ENCODE peak calls at places on chromosomes 6 and 20, in seven cellular contexts. Q, R, B, S, K, N and I are unnamed samples.
A peak's percentile ranks its signal among the peaks of the same experiment; 100 is the strongest.

GRCh38 chr6:34289137-34289536 is 40.3 kb upstream of the SMIM29 start:
- DNase-seq in Q (no peak), R (no peak), B (no peak), S (no peak), K (no peak), N (no peak), I (no peak)

GRCh38 chr6:33430991-33431879 is 11.4 kb downstream of the SYNGAP1 start:
- DNase-seq in Q (peak; percentile 45), R (peak; percentile 65), B (peak; percentile 46), S (peak; percentile 53), K (peak; percentile 64), N (no peak), I (no peak)

GRCh38 chr20:62451156-62451767 is 23.9 kb upstream of the RBBP8NL start:
- DNase-seq in Q (no peak), R (no peak), B (no peak), S (no peak), K (no peak), N (no peak), I (no peak)

GRCh38 chr6:907928-908327 is 215.0 kb upstream of the EXOC2 start:
- DNase-seq in Q (no peak), R (no peak), B (no peak), S (no peak), K (no peak), N (no peak), I (no peak)

GRCh38 chr6:33673847-33674246 is 37.7 kb downstream of the UQCC2 start:
- DNase-seq in Q (no peak), R (no peak), B (no peak), S (no peak), K (no peak), N (no peak), I (no peak)

GRCh38 chr6:75201901-75202672 is 3.8 kb downstream of the COL12A1 start:
- DNase-seq in Q (peak; percentile 53), R (peak; percentile 30), B (no peak), S (peak; percentile 46), K (peak; percentile 63), N (no peak), I (no peak)

GRCh38 chr6:140344149-140344913 is 969.9 kb upstream of the CITED2 start:
- DNase-seq in Q (peak; percentile 71), R (peak; percentile 67), B (peak; percentile 6), S (peak; percentile 70), K (peak; percentile 70), N (no peak), I (no peak)

GRCh38 chr20:3766832-3767433 is 620 bp downstream of the ADISSP start:
- DNase-seq in Q (no peak), R (no peak), B (no peak), S (no peak), K (peak; percentile 50), N (no peak), I (no peak)

GRCh38 chr6:101110814-101111213 is 229.7 kb upstream of the ASCC3 start:
- DNase-seq in Q (no peak), R (peak; percentile 2), B (no peak), S (no peak), K (peak; percentile 0), N (no peak), I (peak; percentile 80)

GRCh38 chr6:3778701-3779573 is 27.4 kb upstream of the PXDC1 start:
- DNase-seq in Q (no peak), R (no peak), B (no peak), S (no peak), K (no peak), N (no peak), I (no peak)

GRCh38 chr6:24419526-24419925 is 16.8 kb downstream of the MRS2 start:
- DNase-seq in Q (peak; percentile 51), R (peak; percentile 10), B (no peak), S (no peak), K (no peak), N (no peak), I (no peak)

GRCh38 chr20:50930139-50931047 is 844 bp downstream of the ADNP start:
- DNase-seq in Q (no peak), R (no peak), B (no peak), S (no peak), K (peak; percentile 64), N (no peak), I (no peak)

GRCh38 chr6:158109744-158110143 is 58.3 kb downstream of the SERAC1 start:
- DNase-seq in Q (no peak), R (peak; percentile 18), B (no peak), S (no peak), K (peak; percentile 12), N (no peak), I (no peak)

GRCh38 chr20:47220161-47220582 is 136.3 kb downstream of the ZMYND8 start:
- DNase-seq in Q (no peak), R (no peak), B (peak; percentile 61), S (peak; percentile 32), K (peak; percentile 49), N (no peak), I (no peak)

GRCh38 chr20:56940466-56940865 is 311.4 kb downstream of the TFAP2C start:
- DNase-seq in Q (no peak), R (no peak), B (no peak), S (no peak), K (no peak), N (no peak), I (no peak)

GRCh38 chr6:106964954-106965353 is 9.6 kb downstream of the CD24 start:
- DNase-seq in Q (no peak), R (no peak), B (no peak), S (no peak), K (no peak), N (no peak), I (no peak)

GRCh38 chr6:54291146-54291545 is 17.1 kb upstream of the TINAG start:
- DNase-seq in Q (peak; percentile 76), R (peak; percentile 70), B (no peak), S (peak; percentile 94), K (peak; percentile 87), N (no peak), I (no peak)

GRCh38 chr6:135012764-135013163 is 41.9 kb downstream of the HBS1L start:
- DNase-seq in Q (peak; percentile 33), R (peak; percentile 84), B (no peak), S (no peak), K (peak; percentile 84), N (no peak), I (no peak)

GRCh38 chr6:44088827-44089590 is 38.2 kb downstream of the MRPL14 start:
- DNase-seq in Q (no peak), R (no peak), B (no peak), S (no peak), K (no peak), N (no peak), I (no peak)

GRCh38 chr6:137229075-137229759 is 10.0 kb upstream of the IFNGR1 start:
- DNase-seq in Q (no peak), R (no peak), B (no peak), S (no peak), K (no peak), N (no peak), I (no peak)

GRCh38 chr6:148840256-148840655 is 93.4 kb downstream of the UST start:
- DNase-seq in Q (peak; percentile 22), R (no peak), B (no peak), S (no peak), K (no peak), N (no peak), I (no peak)

GRCh38 chr20:3777726-3778629 is 3.3 kb downstream of the SPEF1 start:
- DNase-seq in Q (no peak), R (no peak), B (no peak), S (peak; percentile 39), K (peak; percentile 80), N (peak; percentile 33), I (no peak)

GRCh38 chr6:158619922-158620801 is 24.4 kb downstream of the DYNLT1 start:
- DNase-seq in Q (no peak), R (no peak), B (no peak), S (no peak), K (no peak), N (no peak), I (no peak)

DNA sequence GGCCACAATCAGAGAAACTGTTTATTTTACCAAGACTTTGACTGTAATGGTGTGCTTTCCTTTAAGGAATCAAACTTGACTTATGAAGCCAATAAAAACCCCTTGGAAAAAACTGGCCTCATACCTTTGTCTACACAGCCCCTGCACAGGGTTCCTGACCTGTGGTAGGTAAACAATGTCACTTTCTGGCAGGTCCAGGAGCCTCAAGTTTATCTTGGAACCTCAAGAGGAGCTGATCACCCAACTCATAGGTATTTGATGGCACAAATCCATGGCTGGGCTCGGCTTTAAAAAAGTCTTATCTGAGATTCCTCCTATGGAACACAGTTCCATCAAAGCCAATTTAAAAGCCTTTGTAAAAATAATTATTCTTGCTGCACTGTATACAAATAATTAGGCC is 61.0 kb downstream of the AGPAT4 start:
- DNase-seq in Q (peak; percentile 28), R (no peak), B (no peak), S (no peak), K (no peak), N (no peak), I (no peak)
- H3K9me3 ChIP-seq in Q (no peaks in the 10 kb centered on the region), R (peaks cover 2% of the 10 kb centered on the region), B (peaks cover 37% of the 10 kb centered on the region), S (peaks cover 2% of the 10 kb centered on the region), K (no peaks in the 10 kb centered on the region), N (peaks cover 3% of the 10 kb centered on the region), I (peaks cover 8% of the 10 kb centered on the region)

GRCh38 chr20:32560482-32560988 is 24.6 kb downstream of the NOL4L start:
- DNase-seq in Q (no peak), R (no peak), B (no peak), S (no peak), K (no peak), N (no peak), I (no peak)

GRCh38 chr20:32562495-32562911 is 22.6 kb downstream of the NOL4L start:
- DNase-seq in Q (no peak), R (no peak), B (peak; percentile 47), S (no peak), K (no peak), N (no peak), I (no peak)

GRCh38 chr20:32559216-32559752 is 25.8 kb downstream of the NOL4L start:
- DNase-seq in Q (no peak), R (no peak), B (no peak), S (no peak), K (no peak), N (no peak), I (no peak)

GRCh38 chr20:32559753-32560380 is 25.3 kb downstream of the NOL4L start:
- DNase-seq in Q (no peak), R (no peak), B (no peak), S (no peak), K (peak; percentile 61), N (no peak), I (no peak)

GRCh38 chr20:32560989-32561830 is 23.9 kb downstream of the NOL4L start:
- DNase-seq in Q (no peak), R (no peak), B (no peak), S (no peak), K (peak; percentile 48), N (no peak), I (no peak)
- H3K27ac ChIP-seq in Q (no peak overlapping the region), R (no peak overlapping the region), B (peak overlapping the region; percentile 68), S (no peak overlapping the region), K (no peak overlapping the region), N (no peak overlapping the region), I (no peak overlapping the region)

DNA sequence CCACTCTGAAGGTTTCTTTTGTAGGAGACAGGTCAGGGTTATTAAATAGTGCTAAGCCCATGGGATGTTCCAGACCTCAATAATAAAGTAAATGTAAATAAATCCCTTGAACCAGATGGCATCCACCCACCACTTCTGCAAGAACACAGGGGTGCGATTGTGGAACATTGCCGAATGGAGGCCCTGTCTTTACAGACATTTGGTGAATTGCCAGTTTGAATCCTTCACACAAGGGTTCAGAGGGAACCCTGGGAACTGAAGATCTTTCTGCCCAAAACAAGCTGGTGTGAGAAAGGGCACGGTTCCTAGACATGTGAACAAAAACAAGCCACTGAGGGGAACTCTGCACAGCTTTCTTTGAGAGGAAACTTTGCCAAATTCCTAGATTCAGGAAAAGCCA is 30.2 kb upstream of the RNF8 start:
- DNase-seq in Q (no peak), R (peak; percentile 48), B (no peak), S (peak; percentile 91), K (peak; percentile 21), N (no peak), I (no peak)
- H3K9ac ChIP-seq in Q (no peak overlapping the region), R (no peak overlapping the region), B (no peak overlapping the region), S (no peak overlapping the region), K (no peak overlapping the region), N (no peak overlapping the region), I (no peak overlapping the region)

GRCh38 chr6:170184324-170184723 is 106.6 kb downstream of the DLL1 start:
- DNase-seq in Q (no peak), R (no peak), B (no peak), S (no peak), K (no peak), N (no peak), I (no peak)
- H3K9me3 ChIP-seq in Q (peaks cover 18% of the 10 kb centered on the region), R (peaks cover 48% of the 10 kb centered on the region), B (peaks cover 6% of the 10 kb centered on the region), S (no peaks in the 10 kb centered on the region), K (no peaks in the 10 kb centered on the region), N (peaks cover 7% of the 10 kb centered on the region), I (no peaks in the 10 kb centered on the region)